ENCODE peak calls at places on chromosomes 3 and 15, in seven cellular contexts. P is Peyer's patch, U is IMR-90, I is GM12864, T is heart left ventricle, Y is adrenal gland, D is brain microvascular endothelial cell. Z is an unnamed sample.

GRCh38 chr3:462851-463250 is 266.3 kb downstream of the CHL1 start:
- DNase-seq in I (no peak), D (no peak), U (no peak), T (no peak), P (no peak), Y (no peak), Z (no peak)

GRCh38 chr3:180918542-180918941 is 6.1 kb downstream of the FXR1 start:
- DNase-seq in T (no peak), P (no peak), Y (no peak), U (no peak), D (no peak), I (no peak), Z (no peak)

GRCh38 chr15:39448409-39448808 is 132.5 kb upstream of the THBS1 start:
- DNase-seq in U (no peak), I (no peak), Y (no peak), T (no peak), P (no peak), D (no peak), Z (no peak)

GRCh38 chr3:141684758-141685157 is 53.3 kb upstream of the RNF7 start:
- DNase-seq in P (no peak), Y (no peak), D (no peak), T (no peak), I (no peak), U (no peak), Z (no peak)

GRCh38 chr15:81785181-81785580 is 260.6 kb downstream of the MEX3B start:
- DNase-seq in P (no peak), I (no peak), U (no peak), T (no peak), D (no peak), Y (no peak), Z (no peak)

GRCh38 chr15:99347609-99348008 is 96.3 kb downstream of the LRRC28 start:
- DNase-seq in D (no peak), U (peak), P (no peak), T (no peak), I (no peak), Y (no peak), Z (no peak)

GRCh38 chr3:195044411-195044810 is 226.5 kb downstream of the XXYLT1 start:
- DNase-seq in Y (no peak), U (no peak), T (no peak), I (no peak), P (no peak), D (no peak), Z (no peak)

GRCh38 chr3:179971280-179971679 is 65.5 kb downstream of the PEX5L start:
- DNase-seq in T (no peak), P (no peak), U (no peak), D (no peak), Y (no peak), I (no peak), Z (no peak)

GRCh38 chr3:72154391-72155300 is 369.7 kb upstream of the PROK2 start:
- DNase-seq in U (peak), Y (no peak), P (no peak), T (no peak), I (no peak), D (no peak), Z (no peak)

GRCh38 chr15:43483306-43484128 is 9.4 kb downstream of the TP53BP1 start:
- DNase-seq in I (no peak), P (no peak), T (no peak), Y (no peak), U (no peak), D (no peak), Z (no peak)

GRCh38 chr3:8739757-8740508 is 6.3 kb downstream of the CAV3 start:
- DNase-seq in U (peak), D (peak), P (no peak), Y (peak), T (no peak), I (no peak), Z (peak)

GRCh38 chr15:23797747-23798157 is 110.6 kb upstream of the NDN start:
- DNase-seq in I (no peak), T (no peak), P (no peak), U (no peak), Y (no peak), D (no peak), Z (no peak)

GRCh38 chr3:172685331-172686214 is 25.3 kb downstream of the NCEH1 start:
- DNase-seq in U (peak), I (no peak), P (no peak), T (no peak), D (peak), Y (no peak), Z (no peak)

GRCh38 chr3:172217877-172218276 is 178.5 kb downstream of the FNDC3B start:
- DNase-seq in U (peak), D (no peak), P (no peak), I (no peak), T (no peak), Y (no peak), Z (no peak)

GRCh38 chr3:112671930-112672715 is 31.2 kb upstream of the CCDC80 start:
- DNase-seq in U (peak), P (no peak), T (no peak), D (peak), Y (no peak), I (no peak), Z (no peak)

GRCh38 chr3:117846238-117846637 is 1136.7 kb downstream of the TUSC7 start:
- DNase-seq in T (no peak), P (no peak), D (no peak), I (no peak), Y (no peak), U (no peak), Z (no peak)

GRCh38 chr15:65056868-65057548 is 10.8 kb downstream of the RASL12 start:
- DNase-seq in Y (no peak), U (peak), D (peak), T (no peak), P (no peak), I (no peak), Z (peak)

GRCh38 chr3:159733194-159733860 is 255.3 kb upstream of the IL12A start:
- DNase-seq in Y (no peak), D (peak), U (peak), P (no peak), I (no peak), T (no peak), Z (no peak)

GRCh38 chr15:66569461-66570137 is 3.8 kb upstream of the LCTL start:
- DNase-seq in U (no peak), P (no peak), T (no peak), D (no peak), Y (peak), I (no peak), Z (no peak)

GRCh38 chr3:31947671-31948091 is 33.4 kb downstream of the OSBPL10 start:
- DNase-seq in P (no peak), T (no peak), D (no peak), I (no peak), U (no peak), Y (no peak), Z (no peak)

GRCh38 chr3:183274609-183275008 is 21.6 kb downstream of the B3GNT5 start:
- DNase-seq in U (no peak), P (no peak), Y (no peak), I (no peak), D (no peak), T (no peak), Z (no peak)

GRCh38 chr3:65678480-65678879 is 360.2 kb downstream of the MAGI1 start:
- DNase-seq in D (no peak), Y (no peak), I (no peak), T (no peak), U (no peak), P (no peak), Z (no peak)

GRCh38 chr3:97647441-97647840 is 117.1 kb upstream of the ARL6 start:
- DNase-seq in P (no peak), U (no peak), Y (no peak), D (no peak), I (no peak), T (no peak), Z (no peak)

GRCh38 chr3:167872941-167873340 is 137.4 kb downstream of the SERPINI1 start:
- DNase-seq in I (no peak), Y (no peak), P (no peak), U (no peak), T (no peak), D (no peak), Z (no peak)

GRCh38 chr3:123723527-123724168 is 138.8 kb upstream of the HACD2 start:
- DNase-seq in D (peak), I (peak), U (peak), P (no peak), Y (peak), T (no peak), Z (peak)

GRCh38 chr3:10375296-10376053 is 54.6 kb upstream of the SEC13 start:
- DNase-seq in U (no peak), I (no peak), T (no peak), P (no peak), D (no peak), Y (no peak), Z (no peak)

GRCh38 chr3:10374311-10374710 is 53.4 kb upstream of the SEC13 start:
- DNase-seq in Y (no peak), T (no peak), I (no peak), P (no peak), U (no peak), D (no peak), Z (no peak)

GRCh38 chr3:10378246-10378645 is 57.3 kb upstream of the SEC13 start:
- DNase-seq in T (no peak), Y (no peak), U (no peak), I (no peak), P (no peak), D (no peak), Z (no peak)

GRCh38 chr3:10377148-10377725 is 56.3 kb upstream of the SEC13 start:
- DNase-seq in T (peak), D (no peak), U (no peak), Y (no peak), P (no peak), I (no peak), Z (no peak)

DNA sequence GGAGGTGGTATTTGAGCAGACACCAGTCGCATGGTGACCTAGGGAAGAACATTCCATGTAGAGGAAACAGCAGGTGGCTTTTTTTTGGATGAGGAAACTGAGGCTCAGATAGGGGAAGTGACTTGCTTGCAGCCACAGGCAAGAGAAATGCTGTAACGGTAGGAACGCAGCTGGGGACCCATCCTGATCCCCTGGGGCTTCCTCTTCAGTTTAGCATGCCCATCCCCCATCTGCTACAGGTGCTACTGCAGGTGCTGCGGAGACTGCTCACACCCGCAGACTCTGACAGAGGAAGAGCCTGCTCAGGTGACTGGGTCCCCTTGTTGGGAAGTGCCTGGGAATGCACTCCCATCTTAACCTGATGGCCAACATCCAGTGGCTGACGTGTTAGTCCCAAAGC is 55.4 kb upstream of the SEC13 start:
- DNase-seq in T (no peak), Y (no peak), D (no peak), I (no peak), P (peak), U (no peak), Z (no peak)
- H3K4me3 ChIP-seq in T (no peak), Y (no peak), D (no peak), I (no peak), P (no peak), U (no peak), Z (no peak)

GRCh38 chr3:56611364-56611763 is 54.4 kb downstream of the CCDC66 start:
- DNase-seq in T (no peak), P (no peak), Y (no peak), I (no peak), D (no peak), U (no peak), Z (no peak)
- TF ChIP-seq CTCF in T (no peak), P (no peak), Y (no peak), I (no peak), D (no peak), U (no peak), Z (no peak)

GRCh38 chr15:84817461-84818081 is 415 bp downstream of the ALPK3 start:
- DNase-seq in P (no peak), Y (no peak), U (no peak), D (no peak), I (no peak), T (no peak), Z (no peak)
- H3K4me3 ChIP-seq in P (peak), Y (no peak), U (no peak), D (peak), I (no peak), T (peak), Z (peak)

GRCh38 chr3:138941259-138941885 is 5.6 kb downstream of the FOXL2 start:
- DNase-seq in P (no peak), I (no peak), U (peak), Y (no peak), T (no peak), D (no peak), Z (no peak)
- TF ChIP-seq CTCF in P (no peak), I (peak), U (peak), Y (no peak), T (no peak), D (peak), Z (peak)

GRCh38 chr3:53134631-53135232 is 4.5 kb upstream of the RFT1 start:
- DNase-seq in T (peak), Y (peak), D (peak), U (peak), I (no peak), P (peak), Z (no peak)

GRCh38 chr3:53130179-53131135 is at the start of gene RFT1:
- DNase-seq in P (peak), T (peak), D (peak), I (peak), U (peak), Y (peak), Z (peak)

GRCh38 chr3:53132347-53132746 is 2.1 kb upstream of the RFT1 start:
- DNase-seq in T (no peak), I (no peak), D (no peak), P (no peak), Y (peak), U (no peak), Z (no peak)

GRCh38 chr3:53129344-53129743 is 891 bp downstream of the RFT1 start:
- DNase-seq in I (no peak), P (no peak), T (no peak), Y (no peak), U (no peak), D (no peak), Z (no peak)

DNA sequence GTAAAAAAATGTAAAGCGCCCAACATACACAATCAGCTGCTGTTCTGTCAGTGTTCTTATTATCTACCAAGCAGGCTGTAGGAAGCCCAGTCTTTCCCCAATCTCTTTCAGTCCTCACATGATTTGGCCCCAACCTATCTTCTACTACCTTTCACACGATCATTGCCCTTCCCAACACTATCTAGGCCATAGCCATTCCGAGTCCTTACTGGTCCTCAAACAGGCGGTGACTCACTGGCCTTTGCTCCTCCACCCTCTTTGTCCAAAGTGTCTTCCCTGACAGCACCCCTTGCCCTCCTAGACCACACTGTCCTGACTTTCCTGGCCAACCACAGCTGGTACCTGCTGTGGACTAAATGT is 881 bp upstream of the RFT1 start:
- DNase-seq in U (no peak), P (no peak), I (no peak), T (no peak), D (no peak), Y (no peak), Z (no peak)
- H3K4me3 ChIP-seq in U (no peak), P (peak), I (peak), T (no peak), D (no peak), Y (no peak), Z (no peak)

DNA sequence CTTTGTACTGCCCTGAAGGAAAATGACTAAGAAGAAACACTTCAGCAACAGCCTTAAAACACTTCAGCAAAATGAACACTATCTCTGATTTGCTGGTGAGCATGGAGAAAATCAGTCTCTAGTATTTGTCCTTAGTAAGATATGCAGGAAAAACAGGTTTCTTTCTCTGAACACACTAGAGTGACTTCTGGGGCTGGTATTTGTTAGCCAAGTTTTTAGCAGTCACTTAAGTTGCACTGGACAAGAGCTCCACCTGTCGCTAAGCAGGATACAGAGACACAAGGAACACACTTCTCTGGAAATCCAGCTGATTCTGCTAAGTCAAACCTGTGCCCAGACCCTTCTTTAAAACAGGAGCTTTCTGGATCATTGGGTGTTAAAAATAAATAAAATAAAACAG is 65.3 kb downstream of the CHAC1 start:
- DNase-seq in T (no peak), P (no peak), I (no peak), U (peak), D (no peak), Y (no peak), Z (no peak)
- TF ChIP-seq CTCF in T (peak), P (no peak), I (no peak), U (peak), D (peak), Y (peak), Z (no peak)

DNA sequence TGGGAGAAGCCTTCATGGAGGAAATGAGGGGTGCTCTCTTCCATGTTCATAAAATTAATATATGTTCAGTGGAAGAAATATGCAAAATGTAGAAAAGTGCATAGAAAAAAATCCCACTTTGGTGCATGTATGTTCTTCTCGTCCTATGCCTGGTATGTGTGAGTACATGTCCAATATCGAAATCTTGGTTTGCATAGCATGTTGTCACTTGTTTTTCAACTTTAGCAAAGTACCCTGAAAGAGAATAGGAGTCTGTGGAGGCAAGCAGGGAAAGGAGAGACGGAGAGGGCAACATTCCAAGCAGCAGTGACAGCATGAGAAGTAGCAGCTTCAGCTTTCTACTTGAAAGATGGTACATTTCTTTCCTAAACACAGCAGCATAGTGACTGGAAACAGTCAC is 56.8 kb upstream of the CACNA2D3 start:
- DNase-seq in U (no peak), D (no peak), Y (no peak), I (no peak), T (no peak), P (no peak), Z (no peak)
- H3K4me3 ChIP-seq in U (no peak), D (no peak), Y (no peak), I (no peak), T (no peak), P (no peak), Z (no peak)

GRCh38 chr3:176426371-176426770 is 770.9 kb downstream of the TBL1XR1 start:
- DNase-seq in I (no peak), U (no peak), Y (no peak), P (no peak), D (no peak), T (no peak), Z (no peak)

GRCh38 chr3:176431986-176432385 is 765.3 kb downstream of the TBL1XR1 start:
- DNase-seq in I (no peak), T (no peak), U (peak), Y (no peak), P (no peak), D (peak), Z (no peak)

GRCh38 chr3:176431073-176431472 is 766.2 kb downstream of the TBL1XR1 start:
- DNase-seq in I (no peak), Y (no peak), T (no peak), U (no peak), P (no peak), D (no peak), Z (no peak)

GRCh38 chr3:176428552-176428951 is 768.7 kb downstream of the TBL1XR1 start:
- DNase-seq in T (no peak), P (no peak), U (no peak), I (no peak), D (no peak), Y (no peak), Z (no peak)

DNA sequence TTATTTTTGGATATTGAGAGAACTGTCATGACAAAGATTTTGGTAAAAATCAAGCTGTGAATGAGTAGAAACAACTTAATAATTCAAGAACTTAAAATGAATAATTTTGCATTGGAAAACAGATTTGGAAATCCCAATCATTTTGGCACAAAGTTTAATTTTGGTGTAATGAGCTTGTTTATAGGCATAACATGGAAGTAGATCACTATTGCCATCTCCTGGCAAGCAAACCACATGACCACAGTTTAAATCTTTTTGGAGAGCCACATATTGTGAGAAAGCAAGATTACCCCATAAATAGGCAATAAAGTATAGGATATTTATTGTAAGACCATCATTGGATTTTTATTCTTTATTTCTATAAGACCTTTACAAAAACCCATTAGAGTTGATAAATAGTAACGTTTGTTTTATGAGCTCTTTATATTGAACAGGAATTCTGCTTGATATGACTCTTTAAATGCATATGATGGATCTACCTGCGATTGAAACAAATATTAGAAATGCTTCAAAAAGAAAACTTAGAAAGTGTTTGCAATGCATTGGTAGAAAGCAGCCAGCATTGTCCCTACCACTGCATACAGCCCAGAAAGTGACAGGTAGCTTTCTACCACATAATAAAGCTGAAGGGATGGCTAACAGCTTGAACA is 766.9 kb downstream of the TBL1XR1 start:
- DNase-seq in Y (no peak), U (peak), P (no peak), I (no peak), D (peak), T (no peak), Z (peak)
- TF ChIP-seq CTCF in Y (peak), U (peak), P (no peak), I (peak), D (peak), T (peak), Z (peak)

DNA sequence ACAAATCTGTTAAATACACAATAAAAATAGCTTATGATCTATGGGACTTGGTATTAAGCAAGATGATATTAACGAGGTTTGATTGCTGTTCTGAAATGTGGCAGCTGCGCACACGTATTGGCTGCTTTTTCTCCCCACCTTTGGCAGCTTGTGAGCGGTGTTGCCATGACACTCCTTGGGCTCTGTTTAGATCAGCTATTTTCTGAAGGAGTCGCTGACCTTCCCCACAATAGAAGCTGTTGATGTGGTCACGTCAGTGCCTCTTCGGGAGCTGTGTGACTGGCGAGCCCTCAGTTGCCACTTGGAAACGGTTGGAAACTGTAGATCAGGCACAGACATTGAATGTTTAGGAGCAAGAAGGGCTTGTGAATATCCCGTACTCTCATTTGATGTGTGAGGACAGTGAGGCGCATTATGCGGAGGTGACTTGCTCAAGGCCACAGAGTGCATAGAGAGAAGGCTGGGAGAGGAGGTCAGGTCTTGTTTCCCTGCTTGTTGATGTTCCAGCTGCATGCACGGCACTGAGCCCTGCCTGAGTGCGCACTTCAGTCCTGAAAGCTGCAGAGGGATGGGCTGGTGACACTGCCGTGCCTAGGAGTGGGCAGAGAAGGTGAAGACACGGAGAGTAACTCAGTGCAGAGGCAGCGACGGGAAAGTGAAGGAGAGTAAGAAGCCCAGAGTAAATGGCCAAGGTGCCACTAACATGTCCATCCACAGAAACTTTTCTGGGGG is 198.4 kb downstream of the LPP start:
- DNase-seq in Y (no peak), T (no peak), I (no peak), D (no peak), U (no peak), P (no peak), Z (no peak)
- H3K4me3 ChIP-seq in Y (no peak), T (no peak), I (no peak), D (no peak), U (no peak), P (no peak), Z (no peak)